ENCODE peak calls at places on chromosomes 6 and 20, in seven cellular contexts. One of them, this sample, is unnamed.

GRCh38 chr20:62561948-62562347 is 80.4 kb upstream of the SLCO4A1 start:
- DNase-seq in pancreas: no peak
- DNase-seq in Panc1: no peak
- DNase-seq in hepatocyte: no peak
- DNase-seq in mesendoderm: no peak
- DNase-seq in K562: no peak
- DNase-seq in left ventricle myocardium inferior: no peak
- DNase-seq in this sample: no peak

GRCh38 chr6:156780117-156780641 is 3.0 kb downstream of the ARID1B start:
- DNase-seq in pancreas: no peak
- DNase-seq in Panc1: peak; percentile 77
- DNase-seq in hepatocyte: peak; percentile 80
- DNase-seq in mesendoderm: peak; percentile 90
- DNase-seq in K562: peak; percentile 32
- DNase-seq in left ventricle myocardium inferior: no peak
- DNase-seq in this sample: peak; percentile 50

GRCh38 chr6:13710552-13711383 is 867 bp downstream of the RANBP9 start:
- DNase-seq in pancreas: peak; percentile 68
- DNase-seq in Panc1: no peak
- DNase-seq in hepatocyte: peak; percentile 65
- DNase-seq in mesendoderm: peak; percentile 87
- DNase-seq in K562: peak; percentile 69
- DNase-seq in left ventricle myocardium inferior: peak; percentile 27
- DNase-seq in this sample: peak; percentile 52

GRCh38 chr6:130752292-130752691 is 74.9 kb upstream of the SMLR1 start:
- DNase-seq in pancreas: no peak
- DNase-seq in Panc1: no peak
- DNase-seq in hepatocyte: no peak
- DNase-seq in mesendoderm: no peak
- DNase-seq in K562: no peak
- DNase-seq in left ventricle myocardium inferior: no peak
- DNase-seq in this sample: no peak

GRCh38 chr6:141758430-141758829 is 374.3 kb upstream of the GJE1 start:
- DNase-seq in pancreas: no peak
- DNase-seq in Panc1: no peak
- DNase-seq in hepatocyte: no peak
- DNase-seq in mesendoderm: no peak
- DNase-seq in K562: no peak
- DNase-seq in left ventricle myocardium inferior: no peak
- DNase-seq in this sample: no peak

GRCh38 chr20:48295966-48296421 is 510.7 kb upstream of the SULF2 start:
- DNase-seq in pancreas: no peak
- DNase-seq in Panc1: no peak
- DNase-seq in hepatocyte: peak; percentile 40
- DNase-seq in mesendoderm: peak; percentile 95
- DNase-seq in K562: no peak
- DNase-seq in left ventricle myocardium inferior: no peak
- DNase-seq in this sample: no peak

GRCh38 chr6:145475794-145476396 is 259.4 kb downstream of the EPM2A start:
- DNase-seq in pancreas: no peak
- DNase-seq in Panc1: no peak
- DNase-seq in hepatocyte: no peak
- DNase-seq in mesendoderm: no peak
- DNase-seq in K562: no peak
- DNase-seq in left ventricle myocardium inferior: no peak
- DNase-seq in this sample: no peak

GRCh38 chr20:1644101-1644962 is 13.2 kb downstream of the SIRPG start:
- DNase-seq in pancreas: no peak
- DNase-seq in Panc1: no peak
- DNase-seq in hepatocyte: no peak
- DNase-seq in mesendoderm: no peak
- DNase-seq in K562: no peak
- DNase-seq in left ventricle myocardium inferior: no peak
- DNase-seq in this sample: no peak

GRCh38 chr20:18717062-18717461 is 96.5 kb upstream of the SCP2D1 start:
- DNase-seq in pancreas: no peak
- DNase-seq in Panc1: no peak
- DNase-seq in hepatocyte: no peak
- DNase-seq in mesendoderm: no peak
- DNase-seq in K562: no peak
- DNase-seq in left ventricle myocardium inferior: no peak
- DNase-seq in this sample: no peak

GRCh38 chr6:163416640-163417253 is 2.2 kb downstream of the QKI start:
- DNase-seq in pancreas: no peak
- DNase-seq in Panc1: no peak
- DNase-seq in hepatocyte: peak; percentile 81
- DNase-seq in mesendoderm: peak; percentile 90
- DNase-seq in K562: no peak
- DNase-seq in left ventricle myocardium inferior: no peak
- DNase-seq in this sample: peak; percentile 54

GRCh38 chr6:1538810-1539482 is 70.8 kb upstream of the FOXC1 start:
- DNase-seq in pancreas: no peak
- DNase-seq in Panc1: no peak
- DNase-seq in hepatocyte: no peak
- DNase-seq in mesendoderm: no peak
- DNase-seq in K562: no peak
- DNase-seq in left ventricle myocardium inferior: peak; percentile 40
- DNase-seq in this sample: no peak

GRCh38 chr6:43428874-43429273 is 1.5 kb downstream of the ABCC10 start:
- DNase-seq in pancreas: no peak
- DNase-seq in Panc1: no peak
- DNase-seq in hepatocyte: no peak
- DNase-seq in mesendoderm: no peak
- DNase-seq in K562: no peak
- DNase-seq in left ventricle myocardium inferior: no peak
- DNase-seq in this sample: no peak

GRCh38 chr6:24721461-24722215 is 2.7 kb upstream of the C6orf62 start:
- DNase-seq in pancreas: peak; percentile 87
- DNase-seq in Panc1: no peak
- DNase-seq in hepatocyte: peak; percentile 91
- DNase-seq in mesendoderm: no peak
- DNase-seq in K562: peak; percentile 80
- DNase-seq in left ventricle myocardium inferior: peak; percentile 87
- DNase-seq in this sample: no peak

GRCh38 chr20:47211036-47211435 is 145.5 kb downstream of the ZMYND8 start:
- DNase-seq in pancreas: no peak
- DNase-seq in Panc1: no peak
- DNase-seq in hepatocyte: no peak
- DNase-seq in mesendoderm: no peak
- DNase-seq in K562: no peak
- DNase-seq in left ventricle myocardium inferior: no peak
- DNase-seq in this sample: no peak

GRCh38 chr20:47215653-47216397 is 140.7 kb downstream of the ZMYND8 start:
- DNase-seq in pancreas: no peak
- DNase-seq in Panc1: no peak
- DNase-seq in hepatocyte: no peak
- DNase-seq in mesendoderm: no peak
- DNase-seq in K562: no peak
- DNase-seq in left ventricle myocardium inferior: no peak
- DNase-seq in this sample: no peak

GRCh38 chr20:47216819-47217410 is 139.6 kb downstream of the ZMYND8 start:
- DNase-seq in pancreas: no peak
- DNase-seq in Panc1: no peak
- DNase-seq in hepatocyte: no peak
- DNase-seq in mesendoderm: no peak
- DNase-seq in K562: no peak
- DNase-seq in left ventricle myocardium inferior: no peak
- DNase-seq in this sample: no peak

GRCh38 chr20:47212606-47213207 is 143.8 kb downstream of the ZMYND8 start:
- DNase-seq in pancreas: no peak
- DNase-seq in Panc1: no peak
- DNase-seq in hepatocyte: no peak
- DNase-seq in mesendoderm: no peak
- DNase-seq in K562: no peak
- DNase-seq in left ventricle myocardium inferior: no peak
- DNase-seq in this sample: no peak

DNA sequence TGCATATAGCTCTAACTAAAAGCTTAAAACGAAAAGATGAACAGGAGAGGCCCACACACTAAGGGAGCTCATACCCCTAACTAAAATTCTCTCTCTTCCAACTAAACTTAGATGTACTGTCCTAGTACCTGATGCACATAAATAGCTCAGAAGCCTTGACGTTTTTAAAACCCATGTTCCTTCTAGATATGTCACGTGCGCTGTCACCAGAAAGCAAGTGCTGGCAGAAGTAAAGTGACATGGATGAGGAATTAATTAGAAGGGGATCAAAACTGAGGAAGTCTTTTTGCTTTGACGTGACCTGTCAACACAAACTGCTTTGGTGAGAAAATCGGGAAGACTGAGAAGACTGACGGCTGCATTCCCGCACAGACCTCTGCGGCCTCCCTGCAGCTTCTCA is 142.5 kb downstream of the ZMYND8 start:
- DNase-seq in pancreas: no peak
- DNase-seq in Panc1: no peak
- DNase-seq in hepatocyte: no peak
- DNase-seq in mesendoderm: no peak
- DNase-seq in K562: no peak
- DNase-seq in left ventricle myocardium inferior: no peak
- DNase-seq in this sample: no peak
- H3K36me3 ChIP-seq in pancreas: no peaks in the 10 kb centered on the region
- H3K36me3 ChIP-seq in Panc1: peaks cover 5% of the 10 kb centered on the region
- H3K36me3 ChIP-seq in hepatocyte: no peaks in the 10 kb centered on the region
- H3K36me3 ChIP-seq in mesendoderm: peaks cover 6% of the 10 kb centered on the region
- H3K36me3 ChIP-seq in K562: peaks cover 99% of the 10 kb centered on the region
- H3K36me3 ChIP-seq in left ventricle myocardium inferior: peaks cover 85% of the 10 kb centered on the region
- H3K36me3 ChIP-seq in this sample: peaks cover 94% of the 10 kb centered on the region

DNA sequence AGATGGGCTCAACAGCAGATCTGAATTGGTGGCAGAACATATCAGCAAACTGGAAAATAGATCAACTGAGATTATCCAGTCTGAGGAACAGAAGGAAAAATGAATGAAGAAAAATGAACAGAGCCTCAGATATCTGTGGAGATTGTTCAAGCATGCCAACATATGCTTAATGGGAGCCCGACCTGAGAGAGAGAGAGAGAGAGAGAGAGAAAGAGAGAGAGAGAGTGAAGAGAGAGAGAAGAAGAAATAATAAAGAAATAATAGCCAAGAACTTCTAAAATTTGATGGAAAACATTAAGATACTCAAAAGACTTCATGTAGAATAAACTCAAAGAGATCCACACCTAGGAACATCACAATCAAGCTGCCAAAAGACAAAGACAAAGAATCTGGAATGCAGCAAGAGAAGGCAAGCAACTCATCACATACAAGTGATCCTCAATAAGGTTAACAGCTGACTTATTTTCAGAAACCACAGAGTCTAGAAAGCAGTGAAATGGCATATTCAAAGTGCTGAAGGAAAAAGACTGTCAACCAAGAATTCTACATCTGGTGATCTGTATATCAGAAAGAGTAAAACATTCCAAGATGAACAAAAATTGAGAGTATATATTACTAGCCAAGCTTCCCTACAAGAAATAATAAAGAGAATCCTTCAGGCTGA is 97.2 kb downstream of the MYLK4 start:
- DNase-seq in pancreas: no peak
- DNase-seq in Panc1: no peak
- DNase-seq in hepatocyte: no peak
- DNase-seq in mesendoderm: no peak
- DNase-seq in K562: no peak
- DNase-seq in left ventricle myocardium inferior: no peak
- DNase-seq in this sample: no peak
- H3K36me3 ChIP-seq in pancreas: no peaks in the 10 kb centered on the region
- H3K36me3 ChIP-seq in Panc1: no peaks in the 10 kb centered on the region
- H3K36me3 ChIP-seq in hepatocyte: no peaks in the 10 kb centered on the region
- H3K36me3 ChIP-seq in mesendoderm: no peaks in the 10 kb centered on the region
- H3K36me3 ChIP-seq in K562: no peaks in the 10 kb centered on the region
- H3K36me3 ChIP-seq in left ventricle myocardium inferior: no peaks in the 10 kb centered on the region
- H3K36me3 ChIP-seq in this sample: no peaks in the 10 kb centered on the region

DNA sequence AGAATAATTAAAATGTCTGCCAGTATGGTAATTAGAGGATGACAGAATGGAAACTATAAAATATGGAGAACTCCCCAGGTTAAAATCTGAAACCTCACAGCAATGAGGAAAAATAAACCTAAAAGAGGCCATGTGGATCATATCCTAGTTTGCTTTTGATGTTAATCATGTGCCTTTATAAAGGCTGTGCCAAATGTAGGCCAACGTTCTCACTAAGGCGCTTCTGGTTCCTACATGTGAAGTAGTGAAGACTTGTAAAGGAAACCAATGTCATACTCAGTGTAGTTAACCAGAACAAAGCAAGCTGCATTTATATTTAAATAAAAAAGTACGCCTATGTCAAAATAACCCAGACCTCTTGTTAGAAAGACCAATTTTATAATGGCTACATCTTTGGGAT is 113.7 kb upstream of the FAM184A start:
- DNase-seq in pancreas: no peak
- DNase-seq in Panc1: no peak
- DNase-seq in hepatocyte: no peak
- DNase-seq in mesendoderm: no peak
- DNase-seq in K562: no peak
- DNase-seq in left ventricle myocardium inferior: no peak
- DNase-seq in this sample: no peak
- H3K36me3 ChIP-seq in pancreas: no peaks in the 10 kb centered on the region
- H3K36me3 ChIP-seq in Panc1: no peaks in the 10 kb centered on the region
- H3K36me3 ChIP-seq in hepatocyte: peaks cover 4% of the 10 kb centered on the region
- H3K36me3 ChIP-seq in mesendoderm: peaks cover 1% of the 10 kb centered on the region
- H3K36me3 ChIP-seq in K562: peaks cover 93% of the 10 kb centered on the region
- H3K36me3 ChIP-seq in left ventricle myocardium inferior: peaks cover 52% of the 10 kb centered on the region
- H3K36me3 ChIP-seq in this sample: peaks cover 48% of the 10 kb centered on the region

GRCh38 chr6:149845549-149845948 is 18.6 kb downstream of the LRP11 start:
- DNase-seq in pancreas: no peak
- DNase-seq in Panc1: no peak
- DNase-seq in hepatocyte: no peak
- DNase-seq in mesendoderm: peak; percentile 78
- DNase-seq in K562: no peak
- DNase-seq in left ventricle myocardium inferior: no peak
- DNase-seq in this sample: no peak

GRCh38 chr6:149844480-149844879 is 19.7 kb downstream of the LRP11 start:
- DNase-seq in pancreas: no peak
- DNase-seq in Panc1: no peak
- DNase-seq in hepatocyte: no peak
- DNase-seq in mesendoderm: no peak
- DNase-seq in K562: no peak
- DNase-seq in left ventricle myocardium inferior: no peak
- DNase-seq in this sample: no peak

GRCh38 chr6:149840345-149841075 is 23.6 kb downstream of the LRP11 start:
- DNase-seq in pancreas: peak; percentile 89
- DNase-seq in Panc1: peak; percentile 62
- DNase-seq in hepatocyte: peak; percentile 80
- DNase-seq in mesendoderm: peak; percentile 81
- DNase-seq in K562: peak; percentile 72
- DNase-seq in left ventricle myocardium inferior: peak; percentile 87
- DNase-seq in this sample: peak; percentile 73

GRCh38 chr6:149842331-149842730 is 21.8 kb downstream of the LRP11 start:
- DNase-seq in pancreas: no peak
- DNase-seq in Panc1: no peak
- DNase-seq in hepatocyte: no peak
- DNase-seq in mesendoderm: no peak
- DNase-seq in K562: no peak
- DNase-seq in left ventricle myocardium inferior: no peak
- DNase-seq in this sample: no peak

DNA sequence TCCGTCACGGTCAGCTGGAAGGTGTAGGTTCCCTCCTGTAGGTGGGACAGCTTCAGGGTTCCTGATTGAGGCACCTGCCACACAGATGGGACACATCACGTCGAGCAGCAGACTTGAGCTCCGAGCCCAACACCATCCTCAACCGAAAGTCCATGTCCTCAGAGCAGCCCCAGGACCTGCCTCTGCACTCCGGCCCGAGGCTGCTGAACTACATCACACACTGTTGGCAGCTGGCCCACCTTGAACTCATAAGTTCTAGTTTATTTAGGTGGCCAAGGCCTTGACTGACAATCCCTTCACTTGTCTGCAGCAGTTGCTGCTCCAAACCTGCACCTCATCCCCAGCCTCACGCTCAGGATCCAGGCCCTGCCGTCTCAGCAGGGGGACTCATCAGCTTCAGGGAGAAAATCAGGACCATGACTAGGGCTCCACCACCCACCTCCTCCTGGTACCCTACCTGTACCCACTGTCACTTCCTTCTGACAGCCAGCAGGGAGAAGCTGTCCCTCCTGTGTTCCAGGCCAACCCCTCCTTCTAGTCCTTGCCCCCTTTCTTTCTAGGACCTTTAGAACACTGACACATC is 21.0 kb downstream of the LRP11 start:
- DNase-seq in pancreas: peak; percentile 35
- DNase-seq in Panc1: no peak
- DNase-seq in hepatocyte: no peak
- DNase-seq in mesendoderm: no peak
- DNase-seq in K562: no peak
- DNase-seq in left ventricle myocardium inferior: peak; percentile 51
- DNase-seq in this sample: no peak
- H3K36me3 ChIP-seq in pancreas: no peaks in the 10 kb centered on the region
- H3K36me3 ChIP-seq in Panc1: no peaks in the 10 kb centered on the region
- H3K36me3 ChIP-seq in hepatocyte: no peaks in the 10 kb centered on the region
- H3K36me3 ChIP-seq in mesendoderm: no peaks in the 10 kb centered on the region
- H3K36me3 ChIP-seq in K562: no peaks in the 10 kb centered on the region
- H3K36me3 ChIP-seq in left ventricle myocardium inferior: peaks cover 15% of the 10 kb centered on the region
- H3K36me3 ChIP-seq in this sample: no peaks in the 10 kb centered on the region